ENCODE peak calls at places on chromosomes 6 and 20, in eight cellular contexts. L is tibial nerve; S is Panc1; Y is IMR-90; O is HFFc6; F is NCI-H774; E is fibroblast of the aortic adventitia; V is activated CD4-positive, alpha-beta memory T cell treated with anti-CD3 and anti-CD28 coated beads for 36 hours. D is an unnamed sample.

GRCh38 chr6:119025793-119026192 is 52.7 kb downstream of the FAM184A start:
- DNase-seq in E (no peak), O (no peak), S (no peak), Y (no peak), L (no peak), V (no peak), F (no peak), D (no peak)

GRCh38 chr6:13485923-13486557 is 1.4 kb downstream of the GFOD1 start:
- DNase-seq in E (peak; percentile 34), F (peak; percentile 5), V (peak; percentile 46), L (no peak), Y (peak; percentile 30), S (no peak), O (no peak), D (peak; percentile 78)

GRCh38 chr20:33929917-33930316 is 63.8 kb upstream of the RALY start:
- DNase-seq in E (no peak), Y (no peak), S (no peak), F (no peak), V (no peak), O (no peak), L (no peak), D (no peak)

GRCh38 chr6:57262901-57263694 is 41.0 kb upstream of the RAB23 start:
- DNase-seq in L (peak; percentile 16), F (no peak), O (peak; percentile 93), V (no peak), S (no peak), Y (peak; percentile 98), E (peak; percentile 97), D (no peak)

GRCh38 chr20:59783020-59784010 is 150.1 kb downstream of the SYCP2 start:
- DNase-seq in S (peak; percentile 48), O (no peak), E (peak; percentile 9), L (peak; percentile 58), Y (peak; percentile 15), V (peak; percentile 59), F (peak; percentile 58), D (peak; percentile 23)

GRCh38 chr6:149318581-149319286 is 1.2 kb downstream of the TAB2 start:
- DNase-seq in S (no peak), O (no peak), E (peak; percentile 45), F (no peak), V (no peak), Y (no peak), L (no peak), D (peak; percentile 37)

GRCh38 chr6:64330694-64331309 is 695.2 kb downstream of the PHF3 start:
- DNase-seq in L (peak; percentile 62), V (peak; percentile 54), O (peak; percentile 13), F (no peak), E (peak; percentile 61), S (peak; percentile 27), Y (peak; percentile 77), D (no peak)

GRCh38 chr20:51562334-51563140 is 20.0 kb upstream of the NFATC2 start:
- DNase-seq in F (no peak), Y (peak; percentile 95), S (peak; percentile 55), E (peak; percentile 94), V (peak; percentile 19), O (peak; percentile 98), L (peak; percentile 88), D (peak; percentile 79)

GRCh38 chr6:3627501-3627900 is 124.0 kb downstream of the PXDC1 start:
- DNase-seq in O (no peak), V (no peak), F (peak; percentile 42), E (no peak), L (no peak), Y (no peak), S (no peak), D (no peak)

GRCh38 chr20:1264727-1265126 is 1.4 kb upstream of the SNPH start:
- DNase-seq in L (no peak), S (no peak), F (no peak), V (no peak), Y (no peak), O (no peak), E (no peak), D (no peak)

GRCh38 chr6:26613717-26614683 is 17.2 kb downstream of the ABT1 start:
- DNase-seq in V (peak; percentile 31), L (no peak), S (no peak), F (no peak), O (no peak), Y (no peak), E (no peak), D (no peak)

GRCh38 chr20:64261138-64261537 is 5.6 kb downstream of the PCMTD2 start:
- DNase-seq in E (peak; percentile 61), F (no peak), O (peak; percentile 74), V (no peak), Y (peak; percentile 55), L (peak; percentile 29), S (no peak), D (no peak)

GRCh38 chr6:44650947-44651346 is 263.4 kb downstream of the CDC5L start:
- DNase-seq in E (no peak), O (peak; percentile 46), Y (peak; percentile 33), V (no peak), S (no peak), F (no peak), L (no peak), D (no peak)

GRCh38 chr20:38187512-38187911 is 22.4 kb upstream of the TGM2 start:
- DNase-seq in E (peak; percentile 43), V (no peak), Y (peak; percentile 43), L (no peak), F (no peak), S (no peak), O (no peak), D (no peak)

GRCh38 chr6:39178235-39178634 is 51.0 kb downstream of the KCNK5 start:
- DNase-seq in O (no peak), S (no peak), E (no peak), V (no peak), Y (no peak), L (no peak), F (no peak), D (no peak)

GRCh38 chr6:105326838-105327745 is 75.8 kb downstream of the PREP start:
- DNase-seq in Y (peak; percentile 83), L (no peak), V (no peak), E (peak; percentile 22), S (peak; percentile 66), F (peak; percentile 62), O (peak; percentile 79), D (peak; percentile 30)